ENCODE peak calls at places on chromosomes 1 and 21, in nine cellular contexts. V is GM12878, O is stomach, B is upper lobe of left lung, S is K562, T is suprapubic skin, M is spleen, Z is HCT116, K is breast epithelium. U is an unnamed sample.

GRCh38 chr1:174968750-174969244 is 30.9 kb upstream of the CACYBP start:
- DNase-seq in V (peak; percentile 79), O (no peak), B (no peak), S (peak; percentile 57), T (no peak), M (no peak), Z (no peak), K (no peak), U (peak; percentile 21)

GRCh38 chr1:20485527-20486456 is at the start of gene CAMK2N1:
- DNase-seq in V (no peak), O (peak; percentile 64), B (peak; percentile 94), S (peak; percentile 66), T (peak; percentile 78), M (peak; percentile 87), Z (no peak), K (peak; percentile 73), U (no peak)

GRCh38 chr21:14321042-14321441 is 61.9 kb downstream of the HSPA13 start:
- DNase-seq in V (no peak), O (no peak), B (no peak), S (no peak), T (no peak), M (no peak), Z (no peak), K (no peak), U (no peak)

GRCh38 chr1:11496551-11497080 is 17.7 kb downstream of the DISP3 start:
- DNase-seq in V (no peak), O (no peak), B (no peak), S (no peak), T (no peak), M (no peak), Z (no peak), K (peak; percentile 15), U (no peak)

GRCh38 chr1:233090706-233091494 is 140.5 kb downstream of the NTPCR start:
- DNase-seq in V (no peak), O (no peak), B (no peak), S (no peak), T (no peak), M (no peak), Z (no peak), K (no peak), U (no peak)

GRCh38 chr1:27004471-27005165 is 8.0 kb downstream of the TENT5B start:
- DNase-seq in V (no peak), O (peak; percentile 61), B (no peak), S (peak; percentile 84), T (no peak), M (no peak), Z (no peak), K (no peak), U (no peak)

GRCh38 chr1:48462716-48463285 is 9.2 kb downstream of the SPATA6 start:
- DNase-seq in V (no peak), O (no peak), B (no peak), S (no peak), T (no peak), M (no peak), Z (no peak), K (no peak), U (no peak)

GRCh38 chr1:44808938-44809917 is 905 bp downstream of the BTBD19 start:
- DNase-seq in V (peak; percentile 84), O (peak; percentile 51), B (no peak), S (peak; percentile 72), T (peak; percentile 85), M (peak; percentile 92), Z (no peak), K (peak; percentile 39), U (peak; percentile 90)

GRCh38 chr1:41673806-41674205 is 189.3 kb upstream of the EDN2 start:
- DNase-seq in V (no peak), O (no peak), B (no peak), S (no peak), T (no peak), M (peak; percentile 82), Z (no peak), K (peak; percentile 50), U (no peak)

GRCh38 chr1:39483276-39483675 is 8.2 kb upstream of the BMP8A start:
- DNase-seq in V (no peak), O (no peak), B (no peak), S (no peak), T (no peak), M (no peak), Z (no peak), K (no peak), U (no peak)

GRCh38 chr1:39488801-39489566 is 2.5 kb upstream of the BMP8A start:
- DNase-seq in V (no peak), O (no peak), B (no peak), S (no peak), T (no peak), M (no peak), Z (no peak), K (no peak), U (no peak)

GRCh38 chr1:39488012-39488545 is 3.4 kb upstream of the BMP8A start:
- DNase-seq in V (no peak), O (no peak), B (no peak), S (no peak), T (no peak), M (no peak), Z (no peak), K (no peak), U (no peak)

GRCh38 chr1:39484564-39484963 is 6.9 kb upstream of the BMP8A start:
- DNase-seq in V (no peak), O (no peak), B (no peak), S (no peak), T (no peak), M (no peak), Z (no peak), K (no peak), U (no peak)

DNA sequence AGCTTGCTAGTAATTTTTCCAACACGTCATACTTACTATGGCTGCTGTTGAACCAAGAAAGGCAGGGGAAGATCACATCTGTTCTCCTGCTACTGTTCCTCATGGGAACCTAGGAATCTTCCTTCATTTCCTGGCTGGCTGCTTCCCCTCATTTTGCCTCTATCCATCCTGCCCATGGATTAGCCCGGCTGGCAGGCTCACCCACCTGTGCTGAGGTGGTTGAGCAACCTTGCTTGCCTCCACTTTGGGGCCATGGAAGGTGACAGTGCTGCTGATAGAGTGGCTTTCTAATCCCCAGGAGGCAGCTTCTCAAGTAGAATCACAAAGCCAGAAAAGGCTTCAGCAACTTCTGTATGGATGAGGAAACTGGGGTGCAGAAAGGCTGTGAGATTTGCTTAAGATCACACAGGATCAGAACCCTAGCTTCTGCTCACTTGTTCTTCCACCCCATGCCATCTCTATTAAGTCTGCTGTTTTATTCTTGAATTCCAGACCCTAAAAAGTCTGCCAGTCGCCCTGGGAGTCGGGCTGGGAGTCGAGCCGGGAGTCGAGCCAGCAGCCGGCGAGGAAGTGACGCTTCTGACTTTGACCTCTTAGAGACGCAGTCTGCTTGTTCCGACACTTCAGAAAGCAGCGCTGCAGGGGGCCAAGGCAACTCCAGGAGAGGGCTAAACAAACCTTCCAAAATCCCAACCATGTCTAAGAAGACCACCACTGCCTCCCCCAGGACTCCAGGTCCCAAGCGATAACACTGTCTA is 6.2 kb upstream of the BMP8A start:
- DNase-seq in V (no peak), O (no peak), B (peak; percentile 48), S (no peak), T (no peak), M (no peak), Z (no peak), K (no peak), U (no peak)
- H3K27ac ChIP-seq in V (no peak overlapping the region), O (no peak overlapping the region), B (no peak overlapping the region), S (no peak overlapping the region), T (no peak overlapping the region), M (no peak overlapping the region), Z (no peak overlapping the region), K (no peak overlapping the region), U (no peak overlapping the region)

GRCh38 chr1:221117548-221117951 is 238.3 kb downstream of the HLX start:
- DNase-seq in V (no peak), O (no peak), B (no peak), S (no peak), T (peak; percentile 62), M (no peak), Z (no peak), K (no peak), U (no peak)
- TF ChIP-seq POLR2AphosphoS5 in V (no peak), O (no peak), B (no peak), S (no peak), T (no peak), M (no peak), Z (no peak), K (no peak), U (no peak)

GRCh38 chr1:2631136-2632050 is 1.4 kb downstream of the MMEL1 start:
- DNase-seq in V (no peak), O (no peak), B (peak; percentile 49), S (no peak), T (no peak), M (peak; percentile 54), Z (no peak), K (no peak), U (no peak)

GRCh38 chr1:2628191-2628932 is 4.5 kb downstream of the MMEL1 start:
- DNase-seq in V (no peak), O (no peak), B (peak; percentile 70), S (no peak), T (no peak), M (peak; percentile 61), Z (no peak), K (peak; percentile 46), U (no peak)

GRCh38 chr1:2628933-2629626 is 3.7 kb downstream of the MMEL1 start:
- DNase-seq in V (no peak), O (no peak), B (peak; percentile 75), S (no peak), T (no peak), M (peak; percentile 63), Z (no peak), K (peak; percentile 43), U (no peak)

GRCh38 chr1:2630498-2631135 is 2.2 kb downstream of the MMEL1 start:
- DNase-seq in V (no peak), O (no peak), B (peak; percentile 6), S (no peak), T (no peak), M (no peak), Z (no peak), K (no peak), U (no peak)

DNA sequence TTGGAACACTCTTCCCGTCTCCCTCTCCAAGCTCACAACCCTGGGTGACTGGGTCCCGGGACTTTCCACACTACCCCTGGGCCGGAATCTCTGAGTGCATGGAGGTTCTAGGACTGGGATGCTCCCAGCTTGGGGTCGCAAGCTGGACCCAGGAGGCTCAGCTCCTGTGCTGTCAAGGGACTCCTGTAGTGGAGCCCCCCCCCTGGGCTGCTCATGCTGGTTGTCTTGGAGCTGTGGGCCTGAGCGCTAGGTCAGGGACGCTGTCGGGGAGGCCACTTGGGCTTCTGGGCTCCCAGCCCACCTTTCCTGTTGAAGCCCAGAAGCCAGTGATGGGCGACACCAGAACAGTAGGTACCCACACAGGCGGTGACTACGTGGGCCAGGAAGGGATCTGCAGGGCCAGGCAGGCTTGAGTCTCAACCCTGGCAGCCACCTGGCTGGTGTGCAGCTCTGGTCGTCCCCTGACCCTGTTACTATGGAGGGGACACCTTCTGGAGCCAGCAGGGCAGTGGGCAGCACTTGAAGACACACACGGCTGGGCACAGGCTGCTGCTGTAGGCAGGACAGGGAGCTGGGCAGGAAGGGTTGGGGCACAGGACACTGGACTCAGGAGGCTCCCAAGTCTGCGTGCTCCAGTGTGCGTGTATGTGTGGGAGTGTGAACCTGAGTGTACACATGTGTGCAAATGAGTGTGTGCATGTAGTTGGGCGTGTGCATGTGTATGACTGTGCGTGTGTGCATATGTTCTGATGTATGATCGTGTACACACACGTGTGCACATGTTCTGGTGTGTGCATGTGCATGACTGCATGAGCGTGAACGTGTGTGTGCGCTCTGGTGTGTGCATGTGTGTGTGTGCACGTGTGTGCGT is 3.0 kb downstream of the MMEL1 start:
- DNase-seq in V (no peak), O (no peak), B (peak; percentile 32), S (no peak), T (no peak), M (peak; percentile 60), Z (no peak), K (peak; percentile 41), U (no peak)
- H3K27me3 ChIP-seq in V (peaks cover 2% of the 10 kb centered on the region), O (peaks cover 97% of the 10 kb centered on the region), B (no peaks in the 10 kb centered on the region), S (peaks cover 8% of the 10 kb centered on the region), T (peaks cover 88% of the 10 kb centered on the region), M (peaks cover 26% of the 10 kb centered on the region), Z (no peaks in the 10 kb centered on the region), K (peaks cover 9% of the 10 kb centered on the region), U (peaks cover 20% of the 10 kb centered on the region)

GRCh38 chr21:41152149-41152548 is 15.8 kb upstream of the BACE2 start:
- DNase-seq in V (no peak), O (no peak), B (no peak), S (no peak), T (no peak), M (no peak), Z (no peak), K (no peak), U (peak; percentile 71)
- H3K27ac ChIP-seq in V (no peak overlapping the region), O (no peak overlapping the region), B (no peak overlapping the region), S (no peak overlapping the region), T (no peak overlapping the region), M (no peak overlapping the region), Z (no peak overlapping the region), K (no peak overlapping the region), U (no peak overlapping the region)

U was measured in HL-60.